ENCODE peak calls at places on chromosomes 6 and 20, in four cellular contexts. H is left ventricle myocardium inferior; B is gastrocnemius medialis; L is CD4-positive, CD25-positive, alpha-beta regulatory T cell. P is an unnamed sample. For H3K4me1, the result is how much of the 10 kb centered on the place peaks cover.

GRCh38 chr6:130749402-130749801 is 77.8 kb upstream of the SMLR1 start:
- DNase-seq in L (no peak), B (no peak), H (no peak), P (no peak)

GRCh38 chr20:56953055-56953586 is 313.3 kb downstream of the BMP7 start:
- DNase-seq in H (no peak), L (no peak), B (no peak), P (no peak)

GRCh38 chr6:130575557-130575956 is 209.7 kb downstream of the TMEM200A start:
- DNase-seq in B (no peak), L (no peak), H (no peak), P (no peak)

GRCh38 chr6:138682722-138683521 is 90.6 kb upstream of the CCDC28A start:
- DNase-seq in L (no peak), H (no peak), B (no peak), P (no peak)

GRCh38 chr6:10569392-10570127 is 48.4 kb downstream of the GCNT2 start:
- DNase-seq in B (no peak), L (no peak), H (no peak), P (no peak)

GRCh38 chr6:109008537-109008950 is 86.1 kb downstream of the SESN1 start:
- DNase-seq in B (no peak), H (no peak), L (peak), P (no peak)

GRCh38 chr6:130775421-130776012 is 51.7 kb upstream of the SMLR1 start:
- DNase-seq in H (no peak), L (no peak), B (no peak), P (no peak)

GRCh38 chr6:89412071-89413005 is at the start of gene RRAGD:
- DNase-seq in H (peak), B (peak), L (peak), P (peak)

GRCh38 chr6:13767121-13767794 is 47.1 kb downstream of the MCUR1 start:
- DNase-seq in L (peak), H (peak), B (peak), P (peak)

GRCh38 chr20:62906209-62906608 is 20.1 kb downstream of the DIDO1 start:
- DNase-seq in L (no peak), H (peak), B (peak), P (no peak)

GRCh38 chr6:133368664-133369063 is 127.5 kb downstream of the EYA4 start:
- DNase-seq in L (no peak), B (peak), H (no peak), P (no peak)

GRCh38 chr6:154792761-154793160 is 59.5 kb downstream of the SCAF8 start:
- DNase-seq in L (no peak), B (no peak), H (no peak), P (no peak)

GRCh38 chr20:47956261-47956995 is 171.1 kb upstream of the SULF2 start:
- DNase-seq in B (no peak), H (peak), L (no peak), P (no peak)

GRCh38 chr6:169210611-169211010 is 43.0 kb downstream of the THBS2 start:
- DNase-seq in L (no peak), B (no peak), H (no peak), P (no peak)

GRCh38 chr20:1287787-1288569 is 21.9 kb downstream of the SNPH start:
- DNase-seq in L (no peak), H (no peak), B (no peak), P (no peak)

GRCh38 chr20:2920473-2920872 is 47.2 kb downstream of the PTPRA start:
- DNase-seq in B (no peak), L (no peak), H (no peak), P (no peak)

GRCh38 chr6:37709250-37709931 is 11.7 kb upstream of the MDGA1 start:
- DNase-seq in H (no peak), L (no peak), B (no peak), P (no peak)

GRCh38 chr6:85792278-85792677 is 149.6 kb upstream of the SYNCRIP start:
- DNase-seq in H (no peak), B (no peak), L (no peak), P (no peak)

GRCh38 chr6:167424060-167424673 is 99.3 kb downstream of the TTLL2 start:
- DNase-seq in H (no peak), B (no peak), L (no peak), P (no peak)

GRCh38 chr6:113694278-113695077 is 162.7 kb upstream of the MARCKS start:
- DNase-seq in B (no peak), L (no peak), H (no peak), P (no peak)

GRCh38 chr20:539848-540247 is 3.7 kb downstream of the CSNK2A1 start:
- DNase-seq in H (no peak), L (no peak), B (no peak), P (no peak)

GRCh38 chr20:37411408-37412306 is 65.7 kb downstream of the SRC start:
- DNase-seq in H (no peak), L (peak), B (no peak), P (peak)

GRCh38 chr6:3977875-3978711 is 100.8 kb downstream of the FAM217A start:
- DNase-seq in B (peak), L (peak), H (peak), P (no peak)

GRCh38 chr6:162962093-162962492 is 234.3 kb downstream of the PACRG start:
- DNase-seq in B (no peak), H (no peak), L (no peak), P (no peak)

GRCh38 chr20:38927902-38928578 is 1.8 kb downstream of the FAM83D start:
- DNase-seq in B (no peak), L (peak), H (no peak), P (no peak)

GRCh38 chr20:42577193-42577592 is 612.5 kb downstream of the PTPRT start:
- DNase-seq in H (no peak), B (no peak), L (no peak), P (no peak)

GRCh38 chr6:147166360-147166944 is 37.8 kb upstream of the STXBP5 start:
- DNase-seq in H (no peak), L (no peak), B (no peak), P (no peak)

GRCh38 chr20:4836473-4836872 is 114.8 kb downstream of the PRND start:
- DNase-seq in B (no peak), L (no peak), H (no peak), P (no peak)

GRCh38 chr6:151647871-151648639 is 154.2 kb downstream of the CCDC170 start:
- DNase-seq in L (no peak), H (no peak), B (no peak), P (no peak)

GRCh38 chr20:2798095-2798805 is 2.2 kb downstream of the CPXM1 start:
- DNase-seq in H (no peak), B (no peak), L (no peak), P (no peak)

GRCh38 chr6:137498488-137499219 is 4.5 kb upstream of the OLIG3 start:
- DNase-seq in L (no peak), H (no peak), B (no peak), P (no peak)
- H3K4me3 ChIP-seq in L (no peak), H (no peak), B (peak), P (no peak)

GRCh38 chr6:7138111-7138510 is 30.4 kb downstream of the RREB1 start:
- DNase-seq in L (no peak), H (no peak), B (no peak), P (no peak)

GRCh38 chr6:7137335-7138106 is 29.8 kb downstream of the RREB1 start:
- DNase-seq in L (peak), B (peak), H (peak), P (peak)

GRCh38 chr6:7134999-7135735 is 27.4 kb downstream of the RREB1 start:
- DNase-seq in L (no peak), B (no peak), H (no peak), P (no peak)

GRCh38 chr6:7135755-7136154 is 28.0 kb downstream of the RREB1 start:
- DNase-seq in L (no peak), H (no peak), B (no peak), P (no peak)

GRCh38 chr6:7136859-7137334 is 29.1 kb downstream of the RREB1 start:
- DNase-seq in H (no peak), B (no peak), L (peak), P (no peak)
- H3K4me1 ChIP-seq in H (half or more), B (half or more), L (under half), P (half or more)

GRCh38 chr20:35468671-35469334 is 13.4 kb downstream of the CEP250 start:
- DNase-seq in L (no peak), B (no peak), H (no peak), P (no peak)
- H3K4me3 ChIP-seq in L (no peak), B (no peak), H (no peak), P (no peak)

DNA sequence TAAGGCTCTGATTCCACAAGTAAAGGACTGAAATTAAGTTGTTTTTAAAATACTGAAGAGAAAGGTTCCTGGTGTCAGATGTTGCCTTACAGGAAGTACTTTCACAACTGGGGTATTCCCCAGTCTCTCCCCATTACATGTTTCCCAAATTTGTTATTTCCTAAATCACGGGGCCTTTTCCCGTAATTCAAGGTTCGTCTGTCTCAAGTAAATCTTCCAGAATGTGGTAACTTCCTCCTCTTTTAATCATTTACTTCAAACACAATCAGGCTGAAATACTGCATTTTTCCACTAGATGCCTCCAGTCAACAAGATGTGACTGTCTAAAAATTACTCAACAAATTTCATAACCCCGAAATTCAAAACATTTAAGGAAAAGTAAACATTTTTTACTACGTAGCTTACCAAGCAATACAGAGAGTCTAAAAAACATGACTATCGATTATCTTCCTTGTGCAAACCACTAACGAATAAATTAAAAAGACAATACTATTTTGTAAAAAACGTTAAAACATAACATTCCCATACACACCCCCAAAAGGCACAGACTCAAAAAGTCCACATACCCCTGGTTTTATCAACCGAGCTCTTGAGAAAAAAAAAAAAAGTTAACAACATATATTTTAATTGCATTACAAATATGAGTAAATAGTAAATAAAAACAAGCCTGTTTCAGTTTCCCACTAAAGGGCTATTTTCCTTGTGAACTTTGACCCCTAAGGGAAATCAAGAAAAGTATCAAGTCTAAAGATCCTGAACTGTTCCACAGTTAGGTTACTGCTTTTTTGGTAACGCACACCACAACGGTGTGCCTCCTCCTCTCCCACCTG is 1.7 kb downstream of the SOD2 start:
- DNase-seq in B (no peak), L (peak), H (no peak), P (no peak)
- H3K4me1 ChIP-seq in B (half or more), L (half or more), H (half or more), P (under half)

GRCh38 chr20:31594002-31594557 is 11.0 kb upstream of the ID1 start:
- DNase-seq in L (no peak), H (no peak), B (no peak), P (no peak)

GRCh38 chr20:31594558-31595379 is 10.3 kb upstream of the ID1 start:
- DNase-seq in H (peak), L (no peak), B (no peak), P (no peak)

GRCh38 chr20:31595654-31596411 is 9.3 kb upstream of the ID1 start:
- DNase-seq in L (no peak), H (peak), B (peak), P (peak)

GRCh38 chr20:31596831-31597482 is 8.1 kb upstream of the ID1 start:
- DNase-seq in H (no peak), B (no peak), L (no peak), P (no peak)

GRCh38 chr20:31595380-31595653 is 9.8 kb upstream of the ID1 start:
- DNase-seq in H (no peak), B (no peak), L (no peak), P (no peak)
- H3K4me3 ChIP-seq in H (no peak), B (no peak), L (no peak), P (no peak)

GRCh38 chr6:125004198-125004597 is 42.0 kb downstream of the RNF217 start:
- DNase-seq in L (no peak), B (no peak), H (peak), P (no peak)
- H3K4me1 ChIP-seq in L (under half), B (half or more), H (under half), P (under half)

GRCh38 chr6:42911171-42912021 is 4.5 kb upstream of the PTCRA start:
- DNase-seq in B (no peak), L (no peak), H (no peak), P (no peak)
- H3K4me3 ChIP-seq in B (no peak), L (no peak), H (peak), P (peak)

GRCh38 chr6:33431880-33432541 is 12.1 kb downstream of the SYNGAP1 start:
- DNase-seq in L (no peak), H (no peak), B (no peak), P (no peak)

GRCh38 chr6:33430991-33431879 is 11.4 kb downstream of the SYNGAP1 start:
- DNase-seq in L (peak), B (no peak), H (peak), P (no peak)

GRCh38 chr6:33433001-33433559 is 13.2 kb downstream of the SYNGAP1 start:
- DNase-seq in B (no peak), H (no peak), L (no peak), P (no peak)

GRCh38 chr6:33433560-33434191 is 13.8 kb downstream of the SYNGAP1 start:
- DNase-seq in B (no peak), L (no peak), H (no peak), P (no peak)

DNA sequence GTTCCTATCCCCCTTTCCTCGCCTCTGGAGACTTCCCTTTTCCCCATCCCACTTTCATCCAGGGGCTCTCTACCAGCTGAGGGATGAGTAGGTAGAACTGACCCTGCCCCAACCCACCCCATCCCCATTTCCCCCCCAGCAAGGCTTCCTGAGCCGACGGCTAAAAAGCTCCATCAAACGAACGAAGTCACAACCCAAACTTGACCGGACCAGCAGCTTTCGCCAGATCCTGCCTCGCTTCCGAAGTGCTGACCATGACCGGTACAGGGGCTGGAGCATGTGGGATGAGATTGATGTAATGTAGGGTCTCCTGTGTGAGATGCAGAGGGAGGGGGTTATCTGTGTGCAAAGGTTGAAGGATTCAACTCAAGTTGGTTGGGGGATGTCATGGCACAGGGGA is 12.7 kb downstream of the SYNGAP1 start:
- DNase-seq in H (no peak), L (no peak), B (no peak), P (no peak)
- H3K4me1 ChIP-seq in H (half or more), L (under half), B (under half), P (under half)

DNA sequence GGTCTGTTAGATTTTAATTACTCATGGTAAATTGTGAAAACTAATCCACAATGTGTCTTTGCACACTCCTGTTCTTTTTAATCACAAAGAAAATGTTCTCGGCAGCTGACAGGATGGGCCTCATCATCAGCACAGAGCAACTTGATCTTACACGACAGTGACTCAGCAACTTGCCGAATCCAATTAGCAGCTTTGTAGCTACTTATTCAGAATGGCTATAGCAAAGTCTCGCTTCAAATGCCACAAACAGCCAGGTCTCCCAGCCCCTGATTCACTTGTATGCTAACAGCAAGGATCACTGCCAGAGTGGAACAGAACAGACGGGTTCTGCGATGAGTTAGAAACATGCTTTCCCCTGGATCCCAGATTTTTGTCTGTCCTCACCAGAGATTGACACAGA is 254.4 kb downstream of the NRN1 start:
- DNase-seq in B (peak), H (no peak), L (no peak), P (no peak)
- H3K4me3 ChIP-seq in B (no peak), H (no peak), L (no peak), P (no peak)